ENCODE peak calls at places on chromosomes 1 and 21, in nine cellular contexts. H is choroid plexus epithelial cell; Q is stimulated activated CD8-positive, alpha-beta memory T cell treated with anti-CD3 and anti-CD28 coated beads, Interleukin-2, amount 100 ng/mL, for 1 hour; L is CD14-positive monocyte; R is T-cell; P is left cardiac atrium; E is brain microvascular endothelial cell; T is mesothelial cell of epicardium; O is NCI-H226. V is an unnamed sample.

GRCh38 chr21:41142051-41142795 is 25.7 kb upstream of the BACE2 start:
- DNase-seq in H (peak; percentile 12), Q (no peak), L (no peak), R (no peak), P (peak; percentile 34), E (peak; percentile 6), T (no peak), O (peak; percentile 91), V (peak; percentile 79)

GRCh38 chr1:30028939-30029338 is 694.4 kb downstream of the MATN1 start:
- DNase-seq in H (no peak), Q (no peak), L (no peak), R (no peak), P (no peak), E (no peak), T (no peak), O (no peak), V (no peak)

GRCh38 chr1:108862017-108862610 is 5.2 kb upstream of the AKNAD1 start:
- DNase-seq in H (no peak), Q (no peak), L (no peak), R (no peak), P (no peak), E (no peak), T (no peak), O (no peak), V (no peak)

GRCh38 chr1:54253480-54253879 is 53.5 kb downstream of the MRPL37 start:
- DNase-seq in H (peak; percentile 92), Q (no peak), L (no peak), R (no peak), P (no peak), E (peak; percentile 92), T (no peak), O (peak; percentile 94), V (peak; percentile 97)

GRCh38 chr1:156852414-156852874 is 6.5 kb downstream of the INSRR start:
- DNase-seq in H (peak; percentile 80), Q (no peak), L (no peak), R (no peak), P (peak; percentile 63), E (no peak), T (no peak), O (peak; percentile 26), V (no peak)

GRCh38 chr21:15211491-15212133 is 146.8 kb upstream of the NRIP1 start:
- DNase-seq in H (no peak), Q (no peak), L (no peak), R (no peak), P (no peak), E (no peak), T (no peak), O (no peak), V (no peak)

GRCh38 chr1:241413386-241413785 is 56.4 kb upstream of the RGS7 start:
- DNase-seq in H (peak; percentile 55), Q (no peak), L (no peak), R (no peak), P (no peak), E (peak; percentile 25), T (no peak), O (no peak), V (peak; percentile 71)

GRCh38 chr1:15618685-15619525 is 1.6 kb downstream of the DDI2 start:
- DNase-seq in H (peak; percentile 92), Q (no peak), L (no peak), R (no peak), P (no peak), E (no peak), T (no peak), O (no peak), V (no peak)

GRCh38 chr1:21919520-21919919 is 17.6 kb downstream of the HSPG2 start:
- DNase-seq in H (peak; percentile 73), Q (no peak), L (no peak), R (no peak), P (no peak), E (peak; percentile 74), T (no peak), O (no peak), V (peak; percentile 80)

GRCh38 chr1:113353581-113353980 is 36.7 kb upstream of the MAGI3 start:
- DNase-seq in H (no peak), Q (no peak), L (no peak), R (no peak), P (no peak), E (no peak), T (no peak), O (peak; percentile 51), V (peak; percentile 19)

GRCh38 chr1:18294437-18295176 is 186.1 kb upstream of the KLHDC7A start:
- DNase-seq in H (no peak), Q (no peak), L (no peak), R (no peak), P (no peak), E (no peak), T (no peak), O (no peak), V (no peak)

GRCh38 chr1:242002528-242002927 is 3.6 kb upstream of the MAP1LC3C start:
- DNase-seq in H (no peak), Q (no peak), L (no peak), R (no peak), P (no peak), E (no peak), T (no peak), O (no peak), V (no peak)

GRCh38 chr1:198497326-198498220 is 42.9 kb downstream of the ATP6V1G3 start:
- DNase-seq in H (peak; percentile 64), Q (no peak), L (no peak), R (no peak), P (no peak), E (peak; percentile 33), T (no peak), O (peak; percentile 44), V (peak; percentile 23)

V was measured in Daoy.